ENCODE peak calls at places on chromosomes 5 and 9, in seven cellular contexts. M is breast epithelium, R is GM12878, Y is HCT116, G is HepG2, K is prostate gland, F is Panc1. A is an unnamed sample.

GRCh38 chr9:93120846-93121315 is 13.2 kb downstream of the NINJ1 start:
- DNase-seq in M (no peak), R (no peak), Y (no peak), G (no peak), K (no peak), F (no peak), A (no peak)

GRCh38 chr5:146877178-146877681 is 1.3 kb downstream of the PPP2R2B start:
- DNase-seq in M (no peak), R (no peak), Y (no peak), G (no peak), K (no peak), F (no peak), A (no peak)

GRCh38 chr9:99347556-99347955 is 125.5 kb downstream of the SEC61B start:
- DNase-seq in M (no peak), R (no peak), Y (no peak), G (no peak), K (no peak), F (no peak), A (no peak)

GRCh38 chr5:154901276-154901675 is 36.7 kb downstream of the GEMIN5 start:
- DNase-seq in M (no peak), R (no peak), Y (no peak), G (no peak), K (no peak), F (no peak), A (no peak)

GRCh38 chr5:131256507-131256823 is 7.4 kb upstream of the CDC42SE2 start:
- DNase-seq in M (no peak), R (no peak), Y (no peak), G (no peak), K (no peak), F (no peak), A (no peak)

GRCh38 chr9:6501526-6502210 is 88.7 kb downstream of the UHRF2 start:
- DNase-seq in M (no peak), R (no peak), Y (no peak), G (no peak), K (no peak), F (no peak), A (no peak)

GRCh38 chr9:111399772-111400563 is 69.9 kb upstream of the OR2K2 start:
- DNase-seq in M (no peak), R (no peak), Y (peak; percentile 33), G (peak; percentile 54), K (no peak), F (peak; percentile 2), A (no peak)

GRCh38 chr9:15354713-15355112 is 47.7 kb upstream of the TTC39B start:
- DNase-seq in M (no peak), R (no peak), Y (no peak), G (peak; percentile 67), K (no peak), F (no peak), A (no peak)

GRCh38 chr5:8714197-8714596 is 831.7 kb downstream of the SEMA5A start:
- DNase-seq in M (no peak), R (no peak), Y (no peak), G (no peak), K (no peak), F (no peak), A (no peak)

GRCh38 chr5:32315221-32316014 is 2.7 kb upstream of the MTMR12 start:
- DNase-seq in M (no peak), R (no peak), Y (no peak), G (no peak), K (no peak), F (no peak), A (peak; percentile 79)

GRCh38 chr9:134233022-134233421 is 68.7 kb upstream of the RNU6ATAC start:
- DNase-seq in M (no peak), R (no peak), Y (no peak), G (no peak), K (no peak), F (no peak), A (no peak)

GRCh38 chr9:137390553-137391410 is 32.2 kb downstream of the EXD3 start:
- DNase-seq in M (no peak), R (no peak), Y (no peak), G (no peak), K (peak; percentile 37), F (no peak), A (no peak)

GRCh38 chr9:88922091-88922490 is 69.2 kb upstream of the S1PR3 start:
- DNase-seq in M (no peak), R (peak; percentile 13), Y (no peak), G (no peak), K (no peak), F (no peak), A (no peak)

GRCh38 chr9:129437626-129438323 is 183.1 kb downstream of the C9orf50 start:
- DNase-seq in M (no peak), R (no peak), Y (no peak), G (no peak), K (no peak), F (no peak), A (no peak)

GRCh38 chr5:65774346-65774745 is 52.3 kb downstream of the NLN start:
- DNase-seq in M (no peak), R (no peak), Y (no peak), G (no peak), K (no peak), F (no peak), A (no peak)

GRCh38 chr9:79572032-79572890 is 496 bp downstream of the TLE4 start:
- DNase-seq in M (peak; percentile 40), R (no peak), Y (no peak), G (no peak), K (peak; percentile 23), F (no peak), A (peak; percentile 91)

GRCh38 chr5:67211926-67212325 is 15.3 kb upstream of the CD180 start:
- DNase-seq in M (no peak), R (no peak), Y (no peak), G (no peak), K (no peak), F (no peak), A (no peak)

GRCh38 chr9:121394292-121394691 is 24.2 kb upstream of the STOM start:
- DNase-seq in M (no peak), R (no peak), Y (no peak), G (no peak), K (no peak), F (no peak), A (no peak)

GRCh38 chr5:118060833-118061232 is 927.5 kb downstream of the DTWD2 start:
- DNase-seq in M (no peak), R (no peak), Y (peak; percentile 26), G (no peak), K (no peak), F (no peak), A (no peak)
- H3K4me1 ChIP-seq in M (no peaks in the 10 kb centered on the region), R (no peaks in the 10 kb centered on the region), Y (no peaks in the 10 kb centered on the region), G (no peaks in the 10 kb centered on the region), K (no peaks in the 10 kb centered on the region), F (no peaks in the 10 kb centered on the region), A (no peaks in the 10 kb centered on the region)

DNA sequence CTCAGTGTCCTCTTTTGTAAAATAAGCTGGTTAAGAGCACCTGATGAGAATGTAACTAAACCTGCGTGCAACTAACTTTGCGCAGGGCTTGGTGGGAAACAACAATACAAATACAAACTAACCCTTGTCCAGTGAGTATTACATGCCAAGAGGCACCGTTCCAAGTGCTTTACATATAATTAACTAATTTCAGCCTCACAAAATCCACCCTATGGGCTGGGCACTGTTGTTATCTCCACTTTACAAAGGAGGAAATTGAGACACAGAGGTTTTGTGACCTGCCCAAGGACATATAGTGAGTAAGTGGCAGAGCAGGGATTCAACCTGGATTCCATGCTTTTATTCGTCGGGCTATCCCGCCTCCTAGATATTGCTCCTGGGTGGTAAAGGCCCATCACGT is 26.2 kb upstream of the TNIP1 start:
- DNase-seq in M (no peak), R (no peak), Y (no peak), G (no peak), K (no peak), F (no peak), A (no peak)
- H3K27ac ChIP-seq in M (no peak overlapping the region), R (no peak overlapping the region), Y (no peak overlapping the region), G (no peak overlapping the region), K (no peak overlapping the region), F (no peak overlapping the region), A (peak overlapping the region; percentile 87)

GRCh38 chr9:34252670-34253459 is 74.0 kb downstream of the UBAP1 start:
- DNase-seq in M (peak; percentile 57), R (no peak), Y (peak; percentile 18), G (peak; percentile 50), K (peak; percentile 43), F (peak; percentile 46), A (no peak)
- TF ChIP-seq POLR2AphosphoS5 in M (peak; percentile 45), R (no peak), Y (no peak), G (no peak), K (peak; percentile 46), F (no peak), A (no peak)

DNA sequence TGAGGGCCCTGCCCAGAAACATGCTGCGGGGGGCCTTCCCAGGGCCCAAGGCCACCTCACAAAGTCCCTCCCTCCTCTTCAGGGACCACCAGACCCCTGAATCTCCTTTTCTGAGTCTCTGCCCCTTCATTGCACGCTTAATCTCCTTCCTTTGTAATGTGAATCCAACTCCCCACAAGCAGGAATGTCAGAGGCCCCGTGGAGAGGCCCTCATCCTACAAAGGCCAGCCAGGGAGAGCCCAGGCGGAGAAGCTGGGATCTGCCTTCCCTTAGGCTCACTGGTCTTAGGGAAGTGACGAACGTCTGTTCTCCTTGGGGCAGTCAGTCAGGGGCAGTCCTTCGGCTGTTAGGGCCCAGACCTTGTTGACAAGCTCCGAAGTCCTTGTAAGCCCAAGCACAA is 2.3 kb downstream of the SMIM33 start:
- DNase-seq in M (no peak), R (no peak), Y (no peak), G (no peak), K (no peak), F (no peak), A (no peak)
- H3K4me1 ChIP-seq in M (no peaks in the 10 kb centered on the region), R (peaks cover 12% of the 10 kb centered on the region), Y (peaks cover 9% of the 10 kb centered on the region), G (peaks cover 26% of the 10 kb centered on the region), K (no peaks in the 10 kb centered on the region), F (no peaks in the 10 kb centered on the region), A (peaks cover 42% of the 10 kb centered on the region)

GRCh38 chr9:22210262-22210661 is 201.2 kb upstream of the CDKN2B start:
- DNase-seq in M (no peak), R (no peak), Y (no peak), G (no peak), K (no peak), F (no peak), A (no peak)
- H3K27ac ChIP-seq in M (no peak overlapping the region), R (no peak overlapping the region), Y (no peak overlapping the region), G (no peak overlapping the region), K (no peak overlapping the region), F (no peak overlapping the region), A (no peak overlapping the region)